ENCODE peak calls at places on chromosomes 1 and 21, in four cellular contexts. D is left ventricle myocardium inferior, H is tibial artery, N is esophagus squamous epithelium. E is an unnamed sample. For H3K36me3 and H3K27me3, the result is how much of the 10 kb centered on the place peaks cover.

GRCh38 chr1:245153081-245153644 is 1.6 kb upstream of the KIF26B start:
- DNase-seq in D (peak), H (peak), N (no peak), E (peak)

GRCh38 chr21:34625194-34625593 is 10.3 kb upstream of the RCAN1 start:
- DNase-seq in D (no peak), H (no peak), N (no peak), E (no peak)

GRCh38 chr1:206880310-206880709 is 14.9 kb downstream of the IL20 start:
- DNase-seq in D (no peak), H (no peak), N (no peak), E (no peak)

GRCh38 chr1:244435562-244436205 is 16.0 kb downstream of the ADSS2 start:
- DNase-seq in D (no peak), H (no peak), N (no peak), E (no peak)

GRCh38 chr1:17250601-17251000 is 1.7 kb downstream of the PADI3 start:
- DNase-seq in D (no peak), H (no peak), N (no peak), E (no peak)

GRCh38 chr1:226778657-226779058 is 39.6 kb upstream of the ITPKB start:
- DNase-seq in D (no peak), H (no peak), N (no peak), E (no peak)

GRCh38 chr1:207244409-207244801 is 77.1 kb upstream of the CD55 start:
- DNase-seq in D (no peak), H (no peak), N (no peak), E (no peak)

GRCh38 chr1:203178821-203179220 is 3.2 kb upstream of the MYBPH start:
- DNase-seq in D (no peak), H (peak), N (no peak), E (peak)

GRCh38 chr21:32750405-32750804 is 21.1 kb downstream of the PAXBP1 start:
- DNase-seq in D (no peak), H (no peak), N (no peak), E (no peak)

GRCh38 chr1:3274972-3275371 is 179.5 kb upstream of the ARHGEF16 start:
- DNase-seq in D (no peak), H (no peak), N (no peak), E (no peak)

GRCh38 chr1:1145547-1145914 is 28.1 kb upstream of the TTLL10 start:
- DNase-seq in D (no peak), H (no peak), N (no peak), E (no peak)

GRCh38 chr1:1142844-1143243 is 27.0 kb upstream of the C1orf159 start:
- DNase-seq in D (no peak), H (no peak), N (no peak), E (no peak)

GRCh38 chr1:1144843-1145546 is 28.7 kb upstream of the TTLL10 start:
- DNase-seq in D (no peak), H (no peak), N (no peak), E (no peak)

GRCh38 chr1:1143636-1144035 is 27.7 kb upstream of the C1orf159 start:
- DNase-seq in D (no peak), H (no peak), N (no peak), E (no peak)

DNA sequence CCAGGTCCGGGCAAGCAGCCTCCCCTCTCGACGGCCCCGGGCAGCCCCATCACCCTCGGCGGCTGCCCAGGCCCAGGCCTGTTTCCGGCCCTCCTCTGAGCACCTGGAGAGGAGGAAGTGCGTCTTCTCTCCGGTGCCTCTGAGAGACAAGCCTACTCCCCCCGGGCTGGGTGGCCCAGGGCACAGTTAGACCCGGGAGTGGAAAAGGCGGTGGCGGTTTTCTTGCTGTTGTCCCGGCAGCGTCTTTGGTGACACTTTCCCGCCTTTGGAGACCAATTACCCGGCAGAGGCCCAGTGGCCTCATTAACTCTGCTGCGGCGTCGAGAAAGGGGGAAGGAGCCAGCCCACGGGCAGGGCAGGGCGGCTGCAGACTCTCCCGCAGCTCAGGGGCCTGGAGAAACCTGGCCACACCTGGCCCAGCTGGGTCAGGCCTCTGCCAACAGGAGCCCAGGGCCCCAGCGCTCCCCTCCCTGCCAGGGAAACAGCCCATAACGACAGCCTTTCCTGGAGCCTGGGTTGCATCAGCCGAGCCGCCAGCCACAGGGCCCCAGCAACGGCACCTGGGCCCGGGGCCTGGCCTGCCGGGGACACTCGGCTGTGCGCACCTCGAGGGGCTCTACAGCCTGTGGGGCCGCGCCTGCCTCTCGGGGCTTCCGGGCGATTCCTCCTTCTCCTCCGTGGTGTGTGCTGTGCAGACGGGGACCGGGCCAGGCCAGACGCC is 28.4 kb upstream of the C1orf159 start:
- DNase-seq in D (no peak), H (no peak), N (no peak), E (no peak)
- H3K4me3 ChIP-seq in D (no peak), H (no peak), N (no peak), E (no peak)

GRCh38 chr1:7810395-7810794 is 26.3 kb downstream of the PER3 start:
- DNase-seq in D (no peak), H (no peak), N (no peak), E (no peak)
- H3K36me3 ChIP-seq in D (half or more), H (half or more), N (under half), E (under half)

GRCh38 chr1:50970927-50971582 is 1.0 kb downstream of the CDKN2C start:
- DNase-seq in D (no peak), H (no peak), N (no peak), E (no peak)
- H3K27me3 ChIP-seq in D (under half), H (under half), N (under half), E (half or more)

DNA sequence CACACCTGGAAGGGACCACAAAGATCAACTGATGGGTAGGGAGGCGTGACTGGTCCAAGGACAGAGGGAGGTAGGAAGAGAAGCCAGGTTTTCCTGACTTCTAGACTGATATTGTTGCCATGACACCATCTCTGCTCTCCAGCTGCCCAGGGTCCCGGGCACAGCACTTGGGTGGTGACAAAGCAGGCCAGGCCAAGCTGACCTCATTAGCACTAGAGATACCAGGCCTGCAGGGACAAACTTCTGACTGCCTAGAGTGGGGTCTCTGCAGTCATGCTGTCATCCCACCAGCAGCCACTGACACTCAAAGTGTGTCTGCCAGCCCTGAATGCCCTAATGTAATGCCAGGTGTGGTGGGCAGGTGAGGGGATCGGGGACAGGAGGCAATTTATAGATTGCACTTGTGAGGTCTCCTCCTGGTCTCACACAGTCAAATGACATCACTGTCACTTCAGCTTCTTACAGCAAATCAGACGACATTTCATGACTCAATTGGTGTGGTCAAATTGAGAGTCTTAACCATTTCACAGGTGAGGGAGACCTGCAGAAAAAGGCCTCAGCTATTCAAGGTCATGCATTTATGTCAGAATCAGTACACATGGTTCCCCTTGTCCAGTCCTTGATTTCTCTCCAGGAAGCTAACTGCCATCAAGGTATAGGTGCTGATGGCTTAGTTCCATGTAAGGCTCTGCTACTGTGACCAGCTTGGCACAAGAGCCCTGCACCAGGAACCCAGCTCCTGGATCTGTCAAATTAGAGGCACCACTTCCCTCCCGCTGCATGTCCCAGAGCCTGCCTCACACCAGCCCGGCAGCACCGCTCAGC is 2.7 kb downstream of the SLC9A1 start:
- DNase-seq in D (peak), H (no peak), N (no peak), E (no peak)
- H3K4me3 ChIP-seq in D (peak), H (peak), N (peak), E (no peak)

DNA sequence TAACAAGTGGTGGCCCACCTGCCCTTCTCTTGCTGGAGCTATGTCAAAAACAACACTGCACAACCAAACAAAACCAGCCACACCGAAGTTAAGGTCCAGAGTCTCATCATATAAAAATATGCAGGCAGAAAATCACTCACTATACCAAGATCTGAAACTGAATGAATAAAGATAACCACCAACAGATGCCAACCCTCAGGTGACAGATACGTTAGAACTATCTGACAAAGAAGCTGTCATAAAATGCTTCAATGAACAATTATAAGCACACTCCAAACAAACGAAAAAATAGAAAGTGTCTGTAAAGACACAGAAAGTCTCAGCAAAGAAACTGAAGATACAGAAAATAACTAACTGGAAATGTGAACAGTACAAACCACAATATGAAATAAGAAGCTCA is 14.0 kb downstream of the ZNF496 start:
- DNase-seq in D (no peak), H (no peak), N (no peak), E (no peak)
- H3K36me3 ChIP-seq in D (half or more), H (half or more), N (under half), E (under half)

DNA sequence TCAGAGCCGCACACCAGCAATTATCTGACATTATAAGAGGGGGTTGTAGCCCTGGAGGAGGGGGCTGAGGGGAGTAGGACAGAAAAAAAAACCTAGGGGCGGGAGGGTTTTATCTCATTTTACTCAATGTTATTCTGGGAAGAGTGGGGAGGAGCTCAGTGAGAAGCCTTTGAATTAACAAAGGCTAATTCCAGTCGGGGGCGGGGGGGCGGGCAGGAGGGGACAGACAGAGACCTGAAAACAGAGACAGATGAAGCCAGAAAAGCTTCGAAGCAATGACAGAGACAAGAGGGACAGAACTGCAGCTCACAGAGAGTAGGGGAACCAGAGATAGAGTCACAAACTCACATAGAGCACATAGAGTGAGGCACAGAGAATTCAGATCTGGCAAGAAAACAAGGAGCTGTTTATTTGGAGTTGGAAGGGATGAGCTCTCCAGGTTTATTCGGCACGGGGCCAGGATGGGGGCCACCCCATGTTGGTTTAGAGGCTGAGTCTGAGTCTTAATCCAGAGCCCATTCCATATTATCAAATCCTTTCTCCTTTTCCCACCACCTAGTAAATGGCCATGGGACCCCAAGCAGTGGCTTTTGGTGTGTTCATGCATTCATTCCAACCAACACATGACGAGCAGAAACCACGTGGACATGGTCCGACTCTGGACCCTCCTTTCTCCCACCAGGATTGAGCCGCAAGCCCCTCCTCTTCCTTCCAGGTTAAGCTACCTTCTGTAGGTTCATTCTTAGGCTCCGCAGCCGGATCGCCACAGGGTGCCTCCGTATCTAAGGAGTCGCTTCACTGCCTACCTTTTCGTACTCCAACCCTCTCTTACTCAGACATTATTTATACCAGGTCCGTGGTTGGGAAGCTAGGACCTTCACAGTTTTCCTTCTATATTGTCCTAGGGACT is 63.4 kb downstream of the RHBG start:
- DNase-seq in D (no peak), H (no peak), N (no peak), E (peak)
- H3K27me3 ChIP-seq in D (half or more), H (under half), N (under half), E (half or more)

GRCh38 chr1:160079448-160079847 is 1.9 kb upstream of the KCNJ9 start:
- DNase-seq in D (no peak), H (no peak), N (no peak), E (no peak)

GRCh38 chr1:160080381-160081100 is 797 bp upstream of the KCNJ9 start:
- DNase-seq in D (no peak), H (no peak), N (no peak), E (no peak)

GRCh38 chr1:160082926-160083325 is 1.6 kb downstream of the KCNJ9 start:
- DNase-seq in D (no peak), H (no peak), N (no peak), E (peak)

GRCh38 chr1:160082487-160082886 is 1.1 kb downstream of the KCNJ9 start:
- DNase-seq in D (no peak), H (no peak), N (no peak), E (no peak)

GRCh38 chr1:160081261-160081936 is at the start of gene KCNJ9:
- DNase-seq in D (no peak), H (no peak), N (no peak), E (peak)
- H3K4me3 ChIP-seq in D (no peak), H (no peak), N (no peak), E (no peak)

GRCh38 chr1:213008564-213008963 is 7.1 kb downstream of the ANGEL2 start:
- DNase-seq in D (no peak), H (no peak), N (no peak), E (no peak)
- H3K36me3 ChIP-seq in D (half or more), H (half or more), N (under half), E (under half)

E was measured in H7.